ENCODE peak calls at places on chromosomes 11 and 22, in four cellular contexts. One of them, this sample, is unnamed.

GRCh38 chr11:66204412-66204811 is 64.0 kb upstream of the RAB1B start:
- DNase-seq in stimulated activated naive B cell treated with anti-CD40 and anti-IgM and Interleukin-4, amounts not matched to agents 10 μg/mL and 1 μg/mL and 100 μg/mL, for 72 hours: no peak
- DNase-seq in activated T-cell treated with anti-CD3 and anti-CD28 coated beads for 1 hour: no peak
- DNase-seq in DMS53: no peak
- DNase-seq in this sample: no peak

GRCh38 chr11:35050596-35050995 is 88.4 kb upstream of the CD44 start:
- DNase-seq in stimulated activated naive B cell treated with anti-CD40 and anti-IgM and Interleukin-4, amounts not matched to agents 10 μg/mL and 1 μg/mL and 100 μg/mL, for 72 hours: no peak
- DNase-seq in activated T-cell treated with anti-CD3 and anti-CD28 coated beads for 1 hour: no peak
- DNase-seq in DMS53: no peak
- DNase-seq in this sample: no peak

GRCh38 chr11:61728940-61729219 is 23.6 kb upstream of the MYRF start:
- DNase-seq in stimulated activated naive B cell treated with anti-CD40 and anti-IgM and Interleukin-4, amounts not matched to agents 10 μg/mL and 1 μg/mL and 100 μg/mL, for 72 hours: no peak
- DNase-seq in activated T-cell treated with anti-CD3 and anti-CD28 coated beads for 1 hour: no peak
- DNase-seq in DMS53: peak; percentile 61
- DNase-seq in this sample: no peak

GRCh38 chr11:130023204-130023603 is 20.6 kb upstream of the PRDM10 start:
- DNase-seq in stimulated activated naive B cell treated with anti-CD40 and anti-IgM and Interleukin-4, amounts not matched to agents 10 μg/mL and 1 μg/mL and 100 μg/mL, for 72 hours: peak; percentile 43
- DNase-seq in activated T-cell treated with anti-CD3 and anti-CD28 coated beads for 1 hour: no peak
- DNase-seq in DMS53: no peak
- DNase-seq in this sample: no peak

GRCh38 chr11:8225589-8226036 is 38.1 kb downstream of the LMO1 start:
- DNase-seq in stimulated activated naive B cell treated with anti-CD40 and anti-IgM and Interleukin-4, amounts not matched to agents 10 μg/mL and 1 μg/mL and 100 μg/mL, for 72 hours: peak; percentile 57
- DNase-seq in activated T-cell treated with anti-CD3 and anti-CD28 coated beads for 1 hour: peak; percentile 66
- DNase-seq in DMS53: peak; percentile 73
- DNase-seq in this sample: peak; percentile 88

GRCh38 chr22:22867996-22868715 is 19.5 kb upstream of the IGLL5 start:
- DNase-seq in stimulated activated naive B cell treated with anti-CD40 and anti-IgM and Interleukin-4, amounts not matched to agents 10 μg/mL and 1 μg/mL and 100 μg/mL, for 72 hours: no peak
- DNase-seq in activated T-cell treated with anti-CD3 and anti-CD28 coated beads for 1 hour: no peak
- DNase-seq in DMS53: no peak
- DNase-seq in this sample: no peak

GRCh38 chr11:106381895-106382294 is 304.4 kb downstream of the AASDHPPT start:
- DNase-seq in stimulated activated naive B cell treated with anti-CD40 and anti-IgM and Interleukin-4, amounts not matched to agents 10 μg/mL and 1 μg/mL and 100 μg/mL, for 72 hours: no peak
- DNase-seq in activated T-cell treated with anti-CD3 and anti-CD28 coated beads for 1 hour: no peak
- DNase-seq in DMS53: no peak
- DNase-seq in this sample: no peak

GRCh38 chr11:7611411-7611810 is 61.9 kb downstream of the CYB5R2 start:
- DNase-seq in stimulated activated naive B cell treated with anti-CD40 and anti-IgM and Interleukin-4, amounts not matched to agents 10 μg/mL and 1 μg/mL and 100 μg/mL, for 72 hours: no peak
- DNase-seq in activated T-cell treated with anti-CD3 and anti-CD28 coated beads for 1 hour: no peak
- DNase-seq in DMS53: no peak
- DNase-seq in this sample: no peak

GRCh38 chr11:124643605-124644425 is 21.2 kb downstream of the TBRG1 start:
- DNase-seq in stimulated activated naive B cell treated with anti-CD40 and anti-IgM and Interleukin-4, amounts not matched to agents 10 μg/mL and 1 μg/mL and 100 μg/mL, for 72 hours: no peak
- DNase-seq in activated T-cell treated with anti-CD3 and anti-CD28 coated beads for 1 hour: no peak
- DNase-seq in DMS53: no peak
- DNase-seq in this sample: no peak

This sample was measured in ovary.